ENCODE peak calls at places on chromosomes 1 and 21, in nine cellular contexts. One of them, this sample, is unnamed.
A peak's percentile ranks its signal among the peaks of the same experiment; 100 is the strongest.

GRCh38 chr1:10736623-10737267 is 59.7 kb downstream of the CASZ1 start:
- DNase-seq in activated naive CD4-positive, alpha-beta T cell treated with anti-CD3 and anti-CD28 coated beads, Interleukin-2, amount 50 U/mL, for 16 hours: no peak
- DNase-seq in renal cortical epithelial cell: no peak
- DNase-seq in stimulated activated naive CD4-positive, alpha-beta T cell: no peak
- DNase-seq in stimulated activated CD4-positive, alpha-beta T cell treated with anti-CD3 and anti-CD28 coated beads, TNF-alpha, amount 100 ng/mL, for 1 hour: no peak
- DNase-seq in NCI-H774: no peak
- DNase-seq in endothelial cell: no peak
- DNase-seq in anterior cingulate cortex: no peak
- DNase-seq in myocyte: peak; percentile 75
- DNase-seq in this sample: no peak

GRCh38 chr1:50735443-50735842 is 224.6 kb downstream of the FAF1 start:
- DNase-seq in activated naive CD4-positive, alpha-beta T cell treated with anti-CD3 and anti-CD28 coated beads, Interleukin-2, amount 50 U/mL, for 16 hours: no peak
- DNase-seq in renal cortical epithelial cell: peak; percentile 22
- DNase-seq in stimulated activated naive CD4-positive, alpha-beta T cell: no peak
- DNase-seq in stimulated activated CD4-positive, alpha-beta T cell treated with anti-CD3 and anti-CD28 coated beads, TNF-alpha, amount 100 ng/mL, for 1 hour: no peak
- DNase-seq in NCI-H774: no peak
- DNase-seq in endothelial cell: no peak
- DNase-seq in anterior cingulate cortex: no peak
- DNase-seq in myocyte: peak; percentile 36
- DNase-seq in this sample: no peak

GRCh38 chr1:52631759-52632331 is 1.1 kb upstream of the SHISAL2A start:
- DNase-seq in activated naive CD4-positive, alpha-beta T cell treated with anti-CD3 and anti-CD28 coated beads, Interleukin-2, amount 50 U/mL, for 16 hours: no peak
- DNase-seq in renal cortical epithelial cell: no peak
- DNase-seq in stimulated activated naive CD4-positive, alpha-beta T cell: no peak
- DNase-seq in stimulated activated CD4-positive, alpha-beta T cell treated with anti-CD3 and anti-CD28 coated beads, TNF-alpha, amount 100 ng/mL, for 1 hour: no peak
- DNase-seq in NCI-H774: no peak
- DNase-seq in endothelial cell: no peak
- DNase-seq in anterior cingulate cortex: no peak
- DNase-seq in myocyte: no peak
- DNase-seq in this sample: no peak

GRCh38 chr1:1099506-1100183 is 16.2 kb downstream of the C1orf159 start:
- DNase-seq in activated naive CD4-positive, alpha-beta T cell treated with anti-CD3 and anti-CD28 coated beads, Interleukin-2, amount 50 U/mL, for 16 hours: no peak
- DNase-seq in renal cortical epithelial cell: no peak
- DNase-seq in stimulated activated naive CD4-positive, alpha-beta T cell: no peak
- DNase-seq in stimulated activated CD4-positive, alpha-beta T cell treated with anti-CD3 and anti-CD28 coated beads, TNF-alpha, amount 100 ng/mL, for 1 hour: no peak
- DNase-seq in NCI-H774: no peak
- DNase-seq in endothelial cell: no peak
- DNase-seq in anterior cingulate cortex: no peak
- DNase-seq in myocyte: no peak
- DNase-seq in this sample: no peak

GRCh38 chr1:17853241-17853640 is 98.1 kb downstream of the ACTL8 start:
- DNase-seq in activated naive CD4-positive, alpha-beta T cell treated with anti-CD3 and anti-CD28 coated beads, Interleukin-2, amount 50 U/mL, for 16 hours: no peak
- DNase-seq in renal cortical epithelial cell: no peak
- DNase-seq in stimulated activated naive CD4-positive, alpha-beta T cell: no peak
- DNase-seq in stimulated activated CD4-positive, alpha-beta T cell treated with anti-CD3 and anti-CD28 coated beads, TNF-alpha, amount 100 ng/mL, for 1 hour: no peak
- DNase-seq in NCI-H774: no peak
- DNase-seq in endothelial cell: no peak
- DNase-seq in anterior cingulate cortex: no peak
- DNase-seq in myocyte: no peak
- DNase-seq in this sample: no peak

GRCh38 chr1:39127513-39127912 is 77.0 kb upstream of the MACF1 start:
- DNase-seq in activated naive CD4-positive, alpha-beta T cell treated with anti-CD3 and anti-CD28 coated beads, Interleukin-2, amount 50 U/mL, for 16 hours: no peak
- DNase-seq in renal cortical epithelial cell: peak; percentile 99
- DNase-seq in stimulated activated naive CD4-positive, alpha-beta T cell: no peak
- DNase-seq in stimulated activated CD4-positive, alpha-beta T cell treated with anti-CD3 and anti-CD28 coated beads, TNF-alpha, amount 100 ng/mL, for 1 hour: no peak
- DNase-seq in NCI-H774: no peak
- DNase-seq in endothelial cell: no peak
- DNase-seq in anterior cingulate cortex: no peak
- DNase-seq in myocyte: no peak
- DNase-seq in this sample: no peak

GRCh38 chr1:195721210-195721971 is 886.8 kb downstream of the KCNT2 start:
- DNase-seq in activated naive CD4-positive, alpha-beta T cell treated with anti-CD3 and anti-CD28 coated beads, Interleukin-2, amount 50 U/mL, for 16 hours: no peak
- DNase-seq in renal cortical epithelial cell: no peak
- DNase-seq in stimulated activated naive CD4-positive, alpha-beta T cell: no peak
- DNase-seq in stimulated activated CD4-positive, alpha-beta T cell treated with anti-CD3 and anti-CD28 coated beads, TNF-alpha, amount 100 ng/mL, for 1 hour: no peak
- DNase-seq in NCI-H774: no peak
- DNase-seq in endothelial cell: no peak
- DNase-seq in anterior cingulate cortex: no peak
- DNase-seq in myocyte: no peak
- DNase-seq in this sample: no peak

GRCh38 chr1:116765962-116766361 is 11.7 kb downstream of the CD2 start:
- DNase-seq in activated naive CD4-positive, alpha-beta T cell treated with anti-CD3 and anti-CD28 coated beads, Interleukin-2, amount 50 U/mL, for 16 hours: no peak
- DNase-seq in renal cortical epithelial cell: peak; percentile 52
- DNase-seq in stimulated activated naive CD4-positive, alpha-beta T cell: no peak
- DNase-seq in stimulated activated CD4-positive, alpha-beta T cell treated with anti-CD3 and anti-CD28 coated beads, TNF-alpha, amount 100 ng/mL, for 1 hour: no peak
- DNase-seq in NCI-H774: no peak
- DNase-seq in endothelial cell: no peak
- DNase-seq in anterior cingulate cortex: no peak
- DNase-seq in myocyte: peak; percentile 53
- DNase-seq in this sample: no peak

GRCh38 chr1:27366113-27366410 is 699 bp downstream of the MAP3K6 start:
- DNase-seq in activated naive CD4-positive, alpha-beta T cell treated with anti-CD3 and anti-CD28 coated beads, Interleukin-2, amount 50 U/mL, for 16 hours: peak; percentile 75
- DNase-seq in renal cortical epithelial cell: peak; percentile 33
- DNase-seq in stimulated activated naive CD4-positive, alpha-beta T cell: peak; percentile 37
- DNase-seq in stimulated activated CD4-positive, alpha-beta T cell treated with anti-CD3 and anti-CD28 coated beads, TNF-alpha, amount 100 ng/mL, for 1 hour: peak; percentile 57
- DNase-seq in NCI-H774: peak; percentile 28
- DNase-seq in endothelial cell: peak; percentile 75
- DNase-seq in anterior cingulate cortex: peak; percentile 52
- DNase-seq in myocyte: peak; percentile 91
- DNase-seq in this sample: peak; percentile 54

GRCh38 chr1:72516826-72517225 is 234.5 kb upstream of the NEGR1 start:
- DNase-seq in activated naive CD4-positive, alpha-beta T cell treated with anti-CD3 and anti-CD28 coated beads, Interleukin-2, amount 50 U/mL, for 16 hours: no peak
- DNase-seq in renal cortical epithelial cell: no peak
- DNase-seq in stimulated activated naive CD4-positive, alpha-beta T cell: no peak
- DNase-seq in stimulated activated CD4-positive, alpha-beta T cell treated with anti-CD3 and anti-CD28 coated beads, TNF-alpha, amount 100 ng/mL, for 1 hour: no peak
- DNase-seq in NCI-H774: no peak
- DNase-seq in endothelial cell: no peak
- DNase-seq in anterior cingulate cortex: no peak
- DNase-seq in myocyte: no peak
- DNase-seq in this sample: no peak

GRCh38 chr1:40421348-40421693 is 29.0 kb upstream of the ZFP69B start:
- DNase-seq in activated naive CD4-positive, alpha-beta T cell treated with anti-CD3 and anti-CD28 coated beads, Interleukin-2, amount 50 U/mL, for 16 hours: no peak
- DNase-seq in renal cortical epithelial cell: no peak
- DNase-seq in stimulated activated naive CD4-positive, alpha-beta T cell: no peak
- DNase-seq in stimulated activated CD4-positive, alpha-beta T cell treated with anti-CD3 and anti-CD28 coated beads, TNF-alpha, amount 100 ng/mL, for 1 hour: no peak
- DNase-seq in NCI-H774: no peak
- DNase-seq in endothelial cell: no peak
- DNase-seq in anterior cingulate cortex: peak; percentile 19
- DNase-seq in myocyte: no peak
- DNase-seq in this sample: no peak

GRCh38 chr1:33088119-33088906 is 7.4 kb downstream of the AZIN2 start:
- DNase-seq in activated naive CD4-positive, alpha-beta T cell treated with anti-CD3 and anti-CD28 coated beads, Interleukin-2, amount 50 U/mL, for 16 hours: no peak
- DNase-seq in renal cortical epithelial cell: no peak
- DNase-seq in stimulated activated naive CD4-positive, alpha-beta T cell: no peak
- DNase-seq in stimulated activated CD4-positive, alpha-beta T cell treated with anti-CD3 and anti-CD28 coated beads, TNF-alpha, amount 100 ng/mL, for 1 hour: no peak
- DNase-seq in NCI-H774: no peak
- DNase-seq in endothelial cell: no peak
- DNase-seq in anterior cingulate cortex: no peak
- DNase-seq in myocyte: no peak
- DNase-seq in this sample: no peak

GRCh38 chr21:46181436-46181835 is 2.8 kb downstream of the SPATC1L start:
- DNase-seq in activated naive CD4-positive, alpha-beta T cell treated with anti-CD3 and anti-CD28 coated beads, Interleukin-2, amount 50 U/mL, for 16 hours: no peak
- DNase-seq in renal cortical epithelial cell: no peak
- DNase-seq in stimulated activated naive CD4-positive, alpha-beta T cell: no peak
- DNase-seq in stimulated activated CD4-positive, alpha-beta T cell treated with anti-CD3 and anti-CD28 coated beads, TNF-alpha, amount 100 ng/mL, for 1 hour: no peak
- DNase-seq in NCI-H774: no peak
- DNase-seq in endothelial cell: no peak
- DNase-seq in anterior cingulate cortex: no peak
- DNase-seq in myocyte: no peak
- DNase-seq in this sample: no peak

GRCh38 chr1:81682490-81682889 is 118.2 kb upstream of the ADGRL2 start:
- DNase-seq in activated naive CD4-positive, alpha-beta T cell treated with anti-CD3 and anti-CD28 coated beads, Interleukin-2, amount 50 U/mL, for 16 hours: no peak
- DNase-seq in renal cortical epithelial cell: peak; percentile 60
- DNase-seq in stimulated activated naive CD4-positive, alpha-beta T cell: no peak
- DNase-seq in stimulated activated CD4-positive, alpha-beta T cell treated with anti-CD3 and anti-CD28 coated beads, TNF-alpha, amount 100 ng/mL, for 1 hour: no peak
- DNase-seq in NCI-H774: no peak
- DNase-seq in endothelial cell: no peak
- DNase-seq in anterior cingulate cortex: no peak
- DNase-seq in myocyte: no peak
- DNase-seq in this sample: no peak

GRCh38 chr21:25420831-25421230 is 186.4 kb downstream of the MRPL39 start:
- DNase-seq in activated naive CD4-positive, alpha-beta T cell treated with anti-CD3 and anti-CD28 coated beads, Interleukin-2, amount 50 U/mL, for 16 hours: no peak
- DNase-seq in renal cortical epithelial cell: no peak
- DNase-seq in stimulated activated naive CD4-positive, alpha-beta T cell: no peak
- DNase-seq in stimulated activated CD4-positive, alpha-beta T cell treated with anti-CD3 and anti-CD28 coated beads, TNF-alpha, amount 100 ng/mL, for 1 hour: no peak
- DNase-seq in NCI-H774: no peak
- DNase-seq in endothelial cell: no peak
- DNase-seq in anterior cingulate cortex: no peak
- DNase-seq in myocyte: no peak
- DNase-seq in this sample: no peak

GRCh38 chr1:14968251-14968812 is 185.2 kb upstream of the TMEM51 start:
- DNase-seq in activated naive CD4-positive, alpha-beta T cell treated with anti-CD3 and anti-CD28 coated beads, Interleukin-2, amount 50 U/mL, for 16 hours: no peak
- DNase-seq in renal cortical epithelial cell: peak; percentile 95
- DNase-seq in stimulated activated naive CD4-positive, alpha-beta T cell: no peak
- DNase-seq in stimulated activated CD4-positive, alpha-beta T cell treated with anti-CD3 and anti-CD28 coated beads, TNF-alpha, amount 100 ng/mL, for 1 hour: no peak
- DNase-seq in NCI-H774: no peak
- DNase-seq in endothelial cell: no peak
- DNase-seq in anterior cingulate cortex: peak; percentile 51
- DNase-seq in myocyte: peak; percentile 89
- DNase-seq in this sample: no peak

GRCh38 chr1:186175588-186175987 is 199.5 kb downstream of the TPR start:
- DNase-seq in activated naive CD4-positive, alpha-beta T cell treated with anti-CD3 and anti-CD28 coated beads, Interleukin-2, amount 50 U/mL, for 16 hours: no peak
- DNase-seq in renal cortical epithelial cell: peak; percentile 29
- DNase-seq in stimulated activated naive CD4-positive, alpha-beta T cell: no peak
- DNase-seq in stimulated activated CD4-positive, alpha-beta T cell treated with anti-CD3 and anti-CD28 coated beads, TNF-alpha, amount 100 ng/mL, for 1 hour: no peak
- DNase-seq in NCI-H774: no peak
- DNase-seq in endothelial cell: no peak
- DNase-seq in anterior cingulate cortex: no peak
- DNase-seq in myocyte: no peak
- DNase-seq in this sample: no peak

GRCh38 chr1:31382379-31382989 is 9.6 kb upstream of the FABP3 start:
- DNase-seq in activated naive CD4-positive, alpha-beta T cell treated with anti-CD3 and anti-CD28 coated beads, Interleukin-2, amount 50 U/mL, for 16 hours: no peak
- DNase-seq in renal cortical epithelial cell: no peak
- DNase-seq in stimulated activated naive CD4-positive, alpha-beta T cell: no peak
- DNase-seq in stimulated activated CD4-positive, alpha-beta T cell treated with anti-CD3 and anti-CD28 coated beads, TNF-alpha, amount 100 ng/mL, for 1 hour: no peak
- DNase-seq in NCI-H774: no peak
- DNase-seq in endothelial cell: no peak
- DNase-seq in anterior cingulate cortex: peak; percentile 14
- DNase-seq in myocyte: peak; percentile 62
- DNase-seq in this sample: no peak

GRCh38 chr1:64173300-64173940 is 30.0 kb upstream of the UBE2U start:
- DNase-seq in activated naive CD4-positive, alpha-beta T cell treated with anti-CD3 and anti-CD28 coated beads, Interleukin-2, amount 50 U/mL, for 16 hours: no peak
- DNase-seq in renal cortical epithelial cell: no peak
- DNase-seq in stimulated activated naive CD4-positive, alpha-beta T cell: no peak
- DNase-seq in stimulated activated CD4-positive, alpha-beta T cell treated with anti-CD3 and anti-CD28 coated beads, TNF-alpha, amount 100 ng/mL, for 1 hour: no peak
- DNase-seq in NCI-H774: no peak
- DNase-seq in endothelial cell: no peak
- DNase-seq in anterior cingulate cortex: no peak
- DNase-seq in myocyte: no peak
- DNase-seq in this sample: no peak

GRCh38 chr1:27296773-27297214 is 25.2 kb upstream of the TMEM222 start:
- DNase-seq in activated naive CD4-positive, alpha-beta T cell treated with anti-CD3 and anti-CD28 coated beads, Interleukin-2, amount 50 U/mL, for 16 hours: peak; percentile 72
- DNase-seq in renal cortical epithelial cell: peak; percentile 19
- DNase-seq in stimulated activated naive CD4-positive, alpha-beta T cell: peak; percentile 45
- DNase-seq in stimulated activated CD4-positive, alpha-beta T cell treated with anti-CD3 and anti-CD28 coated beads, TNF-alpha, amount 100 ng/mL, for 1 hour: peak; percentile 68
- DNase-seq in NCI-H774: no peak
- DNase-seq in endothelial cell: peak; percentile 83
- DNase-seq in anterior cingulate cortex: peak; percentile 83
- DNase-seq in myocyte: peak; percentile 76
- DNase-seq in this sample: peak; percentile 62